ENCODE peak calls at places on chromosomes 5 and 9, in four cellular contexts. V, X, W and R are unnamed samples.

GRCh38 chr5:158560170-158560569 is 539.5 kb downstream of the EBF1 start:
- DNase-seq in V (peak; percentile 62), X (no peak), W (no peak), R (no peak)

GRCh38 chr9:129400971-129401622 is 219.8 kb downstream of the C9orf50 start:
- DNase-seq in V (no peak), X (peak; percentile 22), W (no peak), R (no peak)

GRCh38 chr5:35674049-35674448 is 56.4 kb downstream of the SPEF2 start:
- DNase-seq in V (no peak), X (no peak), W (no peak), R (no peak)

GRCh38 chr5:80704221-80704620 is 49.4 kb upstream of the DHFR start:
- DNase-seq in V (no peak), X (no peak), W (no peak), R (no peak)

GRCh38 chr9:130549093-130549735 is 30.2 kb upstream of the FUBP3 start:
- DNase-seq in V (no peak), X (no peak), W (no peak), R (no peak)

GRCh38 chr9:130157079-130157478 is 15.1 kb upstream of the NCS1 start:
- DNase-seq in V (no peak), X (no peak), W (no peak), R (no peak)

GRCh38 chr5:158423623-158424200 is 564.8 kb upstream of the CLINT1 start:
- DNase-seq in V (no peak), X (no peak), W (no peak), R (no peak)

GRCh38 chr5:169494383-169495251 is 89.0 kb upstream of the SPDL1 start:
- DNase-seq in V (no peak), X (no peak), W (no peak), R (no peak)

GRCh38 chr9:114387678-114388431 is at the start of gene AKNA:
- DNase-seq in V (peak; percentile 52), X (peak; percentile 67), W (peak; percentile 77), R (peak; percentile 91)

GRCh38 chr9:91902465-91903125 is 47.4 kb downstream of the ROR2 start:
- DNase-seq in V (no peak), X (no peak), W (no peak), R (no peak)

GRCh38 chr5:32069396-32069795 is 104.7 kb downstream of the GOLPH3 start:
- DNase-seq in V (no peak), X (no peak), W (no peak), R (no peak)

GRCh38 chr5:153463806-153464205 is 26.7 kb upstream of the GRIA1 start:
- DNase-seq in V (no peak), X (no peak), W (no peak), R (no peak)

GRCh38 chr5:126676195-126676624 is 75.5 kb downstream of the PHAX start:
- DNase-seq in V (peak; percentile 86), X (peak; percentile 88), W (peak; percentile 40), R (no peak)

GRCh38 chr9:110980261-110980660 is 58.0 kb downstream of the LPAR1 start:
- DNase-seq in V (no peak), X (no peak), W (no peak), R (no peak)

GRCh38 chr5:3924990-3925389 is 329.4 kb downstream of the IRX1 start:
- DNase-seq in V (no peak), X (no peak), W (no peak), R (no peak)

GRCh38 chr5:147616401-147616800 is 106.5 kb upstream of the DPYSL3 start:
- DNase-seq in V (no peak), X (no peak), W (no peak), R (no peak)

GRCh38 chr9:73611072-73611471 is 459.4 kb downstream of the ANXA1 start:
- DNase-seq in V (no peak), X (no peak), W (no peak), R (no peak)

GRCh38 chr9:14238044-14238443 is 75.9 kb downstream of the NFIB start:
- DNase-seq in V (no peak), X (no peak), W (no peak), R (no peak)

GRCh38 chr9:97559111-97559514 is 57.6 kb downstream of the TMOD1 start:
- DNase-seq in V (peak; percentile 80), X (no peak), W (no peak), R (peak; percentile 40)

GRCh38 chr9:70006299-70006698 is 37.3 kb upstream of the MAMDC2 start:
- DNase-seq in V (no peak), X (no peak), W (no peak), R (no peak)

GRCh38 chr5:103849934-103850333 is 287.3 kb upstream of the NUDT12 start:
- DNase-seq in V (no peak), X (no peak), W (no peak), R (no peak)

GRCh38 chr5:143495823-143496275 is 92.4 kb upstream of the NR3C1 start:
- DNase-seq in V (no peak), X (no peak), W (no peak), R (no peak)

GRCh38 chr9:14313951-14314423 is at the start of gene NFIB:
- DNase-seq in V (peak; percentile 31), X (peak; percentile 58), W (no peak), R (peak; percentile 76)

GRCh38 chr5:56247596-56247995 is 14.5 kb upstream of the ANKRD55 start:
- DNase-seq in V (no peak), X (no peak), W (no peak), R (no peak)

GRCh38 chr9:19408316-19408692 is 505 bp upstream of the ACER2 start:
- DNase-seq in V (peak; percentile 31), X (no peak), W (peak; percentile 6), R (no peak)

GRCh38 chr5:157558089-157558595 is 17.4 kb downstream of the ADAM19 start:
- DNase-seq in V (no peak), X (no peak), W (no peak), R (no peak)

GRCh38 chr5:9523090-9523813 is 22.6 kb downstream of the SEMA5A start:
- DNase-seq in V (no peak), X (no peak), W (no peak), R (no peak)

GRCh38 chr9:113541019-113541900 is 77.7 kb downstream of the RGS3 start:
- DNase-seq in V (no peak), X (peak; percentile 94), W (no peak), R (no peak)

GRCh38 chr9:91427873-91428272 is 4.2 kb upstream of the NFIL3 start:
- DNase-seq in V (no peak), X (no peak), W (no peak), R (no peak)

GRCh38 chr5:175347027-175347426 is 97.0 kb downstream of the DRD1 start:
- DNase-seq in V (no peak), X (no peak), W (no peak), R (no peak)

GRCh38 chr5:178304016-178304415 is 71.4 kb upstream of the PHYKPL start:
- DNase-seq in V (no peak), X (no peak), W (no peak), R (peak; percentile 37)

GRCh38 chr5:158484968-158485367 is 614.7 kb downstream of the EBF1 start:
- DNase-seq in V (no peak), X (no peak), W (no peak), R (no peak)

GRCh38 chr5:73431204-73431851 is 17.2 kb downstream of the FOXD1 start:
- DNase-seq in V (no peak), X (no peak), W (no peak), R (no peak)

GRCh38 chr9:37083654-37084053 is 36.7 kb upstream of the ZCCHC7 start:
- DNase-seq in V (no peak), X (no peak), W (no peak), R (no peak)

GRCh38 chr5:137733011-137733410 is 2.9 kb downstream of the KLHL3 start:
- DNase-seq in V (no peak), X (no peak), W (no peak), R (no peak)

GRCh38 chr5:144465441-144465840 is 294.8 kb downstream of the KCTD16 start:
- DNase-seq in V (no peak), X (no peak), W (no peak), R (no peak)

GRCh38 chr9:122797316-122798033 is 2.4 kb upstream of the OR1K1 start:
- DNase-seq in V (no peak), X (no peak), W (no peak), R (no peak)